ENCODE peak calls at places on chromosomes 13 and 19, in ten cellular contexts. Q, Y, P, D, C, B, Z, O, W and V are unnamed samples.

GRCh38 chr19:50639121-50640112 is at the start of gene SYT3:
- DNase-seq in W (peak; percentile 9), B (peak; percentile 83), P (no peak), Q (no peak), O (no peak), Y (no peak), C (peak; percentile 8), D (peak; percentile 35), Z (peak; percentile 53), V (no peak)

GRCh38 chr13:37163626-37164365 is 58.3 kb upstream of the CSNK1A1L start:
- DNase-seq in P (no peak), Q (no peak), W (no peak), Y (no peak), B (no peak), C (no peak), O (peak; percentile 56), D (no peak), Z (no peak), V (no peak)

GRCh38 chr19:18021121-18021755 is 13.3 kb downstream of the ARRDC2 start:
- DNase-seq in Q (no peak), C (peak; percentile 72), W (peak; percentile 64), O (no peak), B (no peak), Z (peak; percentile 92), Y (peak; percentile 66), P (peak; percentile 61), D (peak; percentile 93), V (peak; percentile 56)

GRCh38 chr13:46119883-46120614 is 15.2 kb upstream of the CPB2 start:
- DNase-seq in Y (no peak), D (peak; percentile 40), Q (no peak), Z (peak; percentile 74), P (no peak), B (no peak), W (no peak), C (no peak), O (no peak), V (no peak)

GRCh38 chr19:46537136-46538097 is 41.8 kb upstream of the PNMA8B start:
- DNase-seq in B (peak; percentile 68), O (no peak), Q (no peak), Y (peak; percentile 39), P (peak; percentile 24), Z (peak; percentile 61), C (peak; percentile 56), W (peak; percentile 65), D (peak; percentile 69), V (peak; percentile 39)

GRCh38 chr13:64274481-64275217 is 2859.0 kb upstream of the PCDH20 start:
- DNase-seq in Y (no peak), C (no peak), P (no peak), W (no peak), O (no peak), Q (no peak), B (no peak), D (no peak), Z (peak; percentile 56), V (no peak)

GRCh38 chr19:5934779-5935472 is 20.9 kb downstream of the CAPS start:
- DNase-seq in C (no peak), B (no peak), Q (no peak), Y (no peak), O (peak; percentile 64), D (no peak), Z (peak; percentile 71), P (no peak), W (no peak), V (no peak)

GRCh38 chr19:10223488-10224213 is 7.5 kb downstream of the S1PR2 start:
- DNase-seq in Z (no peak), Y (no peak), B (no peak), C (no peak), Q (no peak), O (no peak), D (no peak), P (no peak), W (no peak), V (no peak)